ENCODE peak calls at places on chromosomes 4 and X, in four cellular contexts. N is NB4, F is brain microvascular endothelial cell, T is T-cell. W is an unnamed sample.

GRCh38 chr4:21195682-21196081 is 495.4 kb downstream of the PACRGL start:
- DNase-seq in N (no peak), F (no peak), T (no peak), W (no peak)

GRCh38 chrX:139077303-139078131 is 366.0 kb upstream of the FGF13 start:
- DNase-seq in N (no peak), F (no peak), T (no peak), W (peak; percentile 22)

GRCh38 chr4:35970366-35970960 is 273.9 kb downstream of the ARAP2 start:
- DNase-seq in N (no peak), F (no peak), T (no peak), W (no peak)

GRCh38 chrX:154603438-154604430 is 15.3 kb downstream of the CTAG1B start:
- DNase-seq in N (peak; percentile 7), F (peak; percentile 3), T (no peak), W (peak; percentile 96)

GRCh38 chr4:147513952-147514351 is 33.1 kb downstream of the EDNRA start:
- DNase-seq in N (no peak), F (no peak), T (no peak), W (no peak)

GRCh38 chr4:153489856-153490558 is 23.8 kb downstream of the TMEM131L start:
- DNase-seq in N (no peak), F (no peak), T (no peak), W (no peak)

GRCh38 chrX:112941209-112941788 is 100.7 kb upstream of the AMOT start:
- DNase-seq in N (no peak), F (no peak), T (no peak), W (no peak)

GRCh38 chr4:46442963-46443362 is 53.0 kb upstream of the GABRA2 start:
- DNase-seq in N (no peak), F (no peak), T (no peak), W (no peak)

GRCh38 chrX:11756354-11757318 is 1.4 kb upstream of the MSL3 start:
- DNase-seq in N (peak; percentile 20), F (no peak), T (no peak), W (no peak)

GRCh38 chr4:6855692-6856297 is 53.8 kb upstream of the TBC1D14 start:
- DNase-seq in N (peak; percentile 71), F (peak; percentile 56), T (no peak), W (peak; percentile 59)

GRCh38 chr4:120718979-120719566 is 203.5 kb downstream of the PRDM5 start:
- DNase-seq in N (peak; percentile 57), F (peak; percentile 47), T (no peak), W (peak; percentile 35)

GRCh38 chr4:76745264-76745663 is 152.7 kb downstream of the SOWAHB start:
- DNase-seq in N (no peak), F (no peak), T (no peak), W (no peak)

GRCh38 chrX:105173071-105173470 is 47.4 kb downstream of the TEX13A start:
- DNase-seq in N (no peak), F (no peak), T (no peak), W (no peak)

GRCh38 chr4:108620933-108621905 is 843 bp downstream of the RPL34 start:
- DNase-seq in N (no peak), F (no peak), T (no peak), W (no peak)

GRCh38 chr4:98780111-98780549 is 121.7 kb upstream of the TSPAN5 start:
- DNase-seq in N (no peak), F (peak; percentile 89), T (no peak), W (no peak)

GRCh38 chrX:154025230-154025629 is 5.5 kb upstream of the IRAK1 start:
- DNase-seq in N (no peak), F (no peak), T (no peak), W (no peak)

GRCh38 chr4:174714393-174715211 is 114.4 kb downstream of the GLRA3 start:
- DNase-seq in N (peak; percentile 50), F (peak; percentile 49), T (no peak), W (peak; percentile 61)

GRCh38 chr4:40325406-40326019 is 9.6 kb upstream of the CHRNA9 start:
- DNase-seq in N (peak; percentile 85), F (peak; percentile 53), T (no peak), W (peak; percentile 60)

GRCh38 chr4:16029329-16029728 is 54.5 kb downstream of the PROM1 start:
- DNase-seq in N (no peak), F (peak; percentile 81), T (no peak), W (no peak)

GRCh38 chr4:149056615-149057014 is 614.4 kb upstream of the NR3C2 start:
- DNase-seq in N (no peak), F (no peak), T (no peak), W (no peak)

GRCh38 chr4:68905598-68906237 is 45.9 kb downstream of the UGT2A3 start:
- DNase-seq in N (no peak), F (no peak), T (no peak), W (no peak)

GRCh38 chrX:15843960-15844359 is 10.7 kb downstream of the AP1S2 start:
- DNase-seq in N (no peak), F (no peak), T (no peak), W (no peak)

GRCh38 chr4:128819082-128819742 is 9.7 kb downstream of the JADE1 start:
- DNase-seq in N (no peak), F (no peak), T (no peak), W (no peak)

GRCh38 chrX:26783512-26784225 is 567.7 kb downstream of the MAGEB5 start:
- DNase-seq in N (peak; percentile 65), F (peak; percentile 5), T (no peak), W (peak; percentile 61)

GRCh38 chr4:114399085-114399484 is 199.5 kb upstream of the UGT8 start:
- DNase-seq in N (no peak), F (no peak), T (no peak), W (no peak)

GRCh38 chrX:96314974-96315373 is 369.7 kb upstream of the DIAPH2 start:
- DNase-seq in N (peak; percentile 12), F (peak; percentile 40), T (no peak), W (peak; percentile 47)

GRCh38 chr4:14022428-14022827 is 394.9 kb upstream of the BOD1L1 start:
- DNase-seq in N (no peak), F (peak; percentile 44), T (no peak), W (no peak)

GRCh38 chrX:23883737-23884354 is 23.9 kb downstream of the APOO start:
- DNase-seq in N (peak; percentile 79), F (peak; percentile 76), T (no peak), W (peak; percentile 94)

GRCh38 chrX:113260474-113260873 is 419.8 kb upstream of the AMOT start:
- DNase-seq in N (peak; percentile 27), F (no peak), T (no peak), W (no peak)

GRCh38 chr4:73376962-73377361 is 27.1 kb upstream of the ALB start:
- DNase-seq in N (peak; percentile 12), F (no peak), T (no peak), W (no peak)

GRCh38 chr4:42371306-42372063 is 25.8 kb upstream of the SHISA3 start:
- DNase-seq in N (peak; percentile 53), F (peak; percentile 67), T (no peak), W (peak; percentile 40)